ENCODE peak calls at places on chromosome 2, in nine cellular contexts. One of them, this sample, is unnamed.

GRCh38 chr2:5125017-5125730 is 567.0 kb upstream of the SOX11 start:
- DNase-seq in IMR-90: no peak
- DNase-seq in dorsolateral prefrontal cortex: no peak
- DNase-seq in AML-193: no peak
- DNase-seq in activated T-cell treated with anti-CD3 and anti-CD28 coated beads for 1 hour: no peak
- DNase-seq in EH: no peak
- DNase-seq in heart right ventricle: no peak
- DNase-seq in ACHN: no peak
- DNase-seq in posterior cingulate gyrus: no peak
- DNase-seq in this sample: no peak

GRCh38 chr2:234632527-234633391 is 135.9 kb upstream of the ARL4C start:
- DNase-seq in posterior cingulate gyrus: no peak
- DNase-seq in IMR-90: peak; percentile 100
- DNase-seq in dorsolateral prefrontal cortex: no peak
- DNase-seq in ACHN: no peak
- DNase-seq in AML-193: no peak
- DNase-seq in activated T-cell treated with anti-CD3 and anti-CD28 coated beads for 1 hour: no peak
- DNase-seq in heart right ventricle: no peak
- DNase-seq in EH: peak; percentile 97
- DNase-seq in this sample: no peak

GRCh38 chr2:26683583-26683982 is 8.9 kb upstream of the KCNK3 start:
- DNase-seq in posterior cingulate gyrus: no peak
- DNase-seq in EH: no peak
- DNase-seq in AML-193: no peak
- DNase-seq in IMR-90: no peak
- DNase-seq in ACHN: no peak
- DNase-seq in heart right ventricle: no peak
- DNase-seq in activated T-cell treated with anti-CD3 and anti-CD28 coated beads for 1 hour: no peak
- DNase-seq in dorsolateral prefrontal cortex: no peak
- DNase-seq in this sample: no peak

GRCh38 chr2:6826081-6826913 is 39.4 kb downstream of the CMPK2 start:
- DNase-seq in AML-193: peak; percentile 68
- DNase-seq in EH: peak; percentile 85
- DNase-seq in ACHN: peak; percentile 75
- DNase-seq in IMR-90: peak; percentile 87
- DNase-seq in activated T-cell treated with anti-CD3 and anti-CD28 coated beads for 1 hour: peak; percentile 42
- DNase-seq in dorsolateral prefrontal cortex: no peak
- DNase-seq in heart right ventricle: no peak
- DNase-seq in posterior cingulate gyrus: peak; percentile 15
- DNase-seq in this sample: peak; percentile 2

GRCh38 chr2:209763106-209763505 is 8.5 kb upstream of the UNC80 start:
- DNase-seq in posterior cingulate gyrus: no peak
- DNase-seq in heart right ventricle: no peak
- DNase-seq in IMR-90: no peak
- DNase-seq in EH: no peak
- DNase-seq in activated T-cell treated with anti-CD3 and anti-CD28 coated beads for 1 hour: no peak
- DNase-seq in dorsolateral prefrontal cortex: no peak
- DNase-seq in ACHN: no peak
- DNase-seq in AML-193: no peak
- DNase-seq in this sample: no peak

GRCh38 chr2:236527198-236527640 is 42.4 kb upstream of the ACKR3 start:
- DNase-seq in EH: no peak
- DNase-seq in heart right ventricle: no peak
- DNase-seq in AML-193: no peak
- DNase-seq in posterior cingulate gyrus: no peak
- DNase-seq in activated T-cell treated with anti-CD3 and anti-CD28 coated beads for 1 hour: no peak
- DNase-seq in IMR-90: no peak
- DNase-seq in dorsolateral prefrontal cortex: no peak
- DNase-seq in ACHN: no peak
- DNase-seq in this sample: no peak

GRCh38 chr2:68134554-68134953 is 23.1 kb upstream of the PNO1 start:
- DNase-seq in IMR-90: no peak
- DNase-seq in heart right ventricle: no peak
- DNase-seq in dorsolateral prefrontal cortex: no peak
- DNase-seq in AML-193: no peak
- DNase-seq in activated T-cell treated with anti-CD3 and anti-CD28 coated beads for 1 hour: no peak
- DNase-seq in EH: no peak
- DNase-seq in posterior cingulate gyrus: no peak
- DNase-seq in ACHN: no peak
- DNase-seq in this sample: no peak

GRCh38 chr2:9228088-9228751 is 21.6 kb downstream of the ASAP2 start:
- DNase-seq in heart right ventricle: no peak
- DNase-seq in EH: peak; percentile 89
- DNase-seq in posterior cingulate gyrus: no peak
- DNase-seq in ACHN: no peak
- DNase-seq in activated T-cell treated with anti-CD3 and anti-CD28 coated beads for 1 hour: no peak
- DNase-seq in dorsolateral prefrontal cortex: no peak
- DNase-seq in IMR-90: peak; percentile 88
- DNase-seq in AML-193: no peak
- DNase-seq in this sample: no peak

GRCh38 chr2:45892757-45893156 is 241.3 kb downstream of the PRKCE start:
- DNase-seq in IMR-90: peak; percentile 50
- DNase-seq in EH: no peak
- DNase-seq in dorsolateral prefrontal cortex: no peak
- DNase-seq in activated T-cell treated with anti-CD3 and anti-CD28 coated beads for 1 hour: no peak
- DNase-seq in ACHN: no peak
- DNase-seq in posterior cingulate gyrus: no peak
- DNase-seq in heart right ventricle: no peak
- DNase-seq in AML-193: no peak
- DNase-seq in this sample: no peak

GRCh38 chr2:137115081-137115713 is 349.9 kb downstream of the THSD7B start:
- DNase-seq in AML-193: no peak
- DNase-seq in activated T-cell treated with anti-CD3 and anti-CD28 coated beads for 1 hour: no peak
- DNase-seq in dorsolateral prefrontal cortex: no peak
- DNase-seq in EH: peak; percentile 40
- DNase-seq in posterior cingulate gyrus: no peak
- DNase-seq in ACHN: no peak
- DNase-seq in heart right ventricle: no peak
- DNase-seq in IMR-90: no peak
- DNase-seq in this sample: no peak

GRCh38 chr2:6924918-6925194 is 7.6 kb downstream of the RNF144A start:
- DNase-seq in activated T-cell treated with anti-CD3 and anti-CD28 coated beads for 1 hour: no peak
- DNase-seq in dorsolateral prefrontal cortex: no peak
- DNase-seq in AML-193: no peak
- DNase-seq in EH: no peak
- DNase-seq in heart right ventricle: no peak
- DNase-seq in IMR-90: no peak
- DNase-seq in posterior cingulate gyrus: no peak
- DNase-seq in ACHN: no peak
- DNase-seq in this sample: no peak

GRCh38 chr2:152037711-152038110 is 61.1 kb downstream of the CACNB4 start:
- DNase-seq in heart right ventricle: peak; percentile 53
- DNase-seq in activated T-cell treated with anti-CD3 and anti-CD28 coated beads for 1 hour: no peak
- DNase-seq in AML-193: no peak
- DNase-seq in EH: no peak
- DNase-seq in ACHN: no peak
- DNase-seq in dorsolateral prefrontal cortex: peak; percentile 62
- DNase-seq in IMR-90: no peak
- DNase-seq in posterior cingulate gyrus: peak; percentile 24
- DNase-seq in this sample: no peak

GRCh38 chr2:195782156-195782555 is 125.1 kb downstream of the SLC39A10 start:
- DNase-seq in AML-193: no peak
- DNase-seq in posterior cingulate gyrus: no peak
- DNase-seq in ACHN: no peak
- DNase-seq in EH: peak; percentile 12
- DNase-seq in IMR-90: peak; percentile 48
- DNase-seq in dorsolateral prefrontal cortex: no peak
- DNase-seq in activated T-cell treated with anti-CD3 and anti-CD28 coated beads for 1 hour: no peak
- DNase-seq in heart right ventricle: no peak
- DNase-seq in this sample: no peak

GRCh38 chr2:234366891-234367290 is 130.0 kb downstream of the ARL4C start:
- DNase-seq in ACHN: no peak
- DNase-seq in IMR-90: peak; percentile 34
- DNase-seq in dorsolateral prefrontal cortex: no peak
- DNase-seq in heart right ventricle: no peak
- DNase-seq in EH: no peak
- DNase-seq in posterior cingulate gyrus: no peak
- DNase-seq in activated T-cell treated with anti-CD3 and anti-CD28 coated beads for 1 hour: no peak
- DNase-seq in AML-193: no peak
- DNase-seq in this sample: peak; percentile 14

GRCh38 chr2:203018181-203018580 is 3.5 kb downstream of the NBEAL1 start:
- DNase-seq in EH: peak; percentile 25
- DNase-seq in posterior cingulate gyrus: no peak
- DNase-seq in AML-193: no peak
- DNase-seq in ACHN: no peak
- DNase-seq in IMR-90: peak; percentile 38
- DNase-seq in heart right ventricle: no peak
- DNase-seq in activated T-cell treated with anti-CD3 and anti-CD28 coated beads for 1 hour: no peak
- DNase-seq in dorsolateral prefrontal cortex: no peak
- DNase-seq in this sample: peak; percentile 35

GRCh38 chr2:42569116-42569711 is 782 bp downstream of the MTA3 start:
- DNase-seq in dorsolateral prefrontal cortex: no peak
- DNase-seq in EH: peak; percentile 55
- DNase-seq in IMR-90: peak; percentile 12
- DNase-seq in activated T-cell treated with anti-CD3 and anti-CD28 coated beads for 1 hour: no peak
- DNase-seq in AML-193: no peak
- DNase-seq in posterior cingulate gyrus: peak; percentile 34
- DNase-seq in heart right ventricle: peak; percentile 21
- DNase-seq in ACHN: peak; percentile 24
- DNase-seq in this sample: no peak

GRCh38 chr2:104164721-104165252 is 689.1 kb upstream of the POU3F3 start:
- DNase-seq in ACHN: no peak
- DNase-seq in IMR-90: no peak
- DNase-seq in EH: no peak
- DNase-seq in heart right ventricle: no peak
- DNase-seq in AML-193: no peak
- DNase-seq in activated T-cell treated with anti-CD3 and anti-CD28 coated beads for 1 hour: no peak
- DNase-seq in dorsolateral prefrontal cortex: no peak
- DNase-seq in posterior cingulate gyrus: no peak
- DNase-seq in this sample: no peak